ENCODE peak calls at places on chromosomes 7 and 10, in five cellular contexts. R is OCI-LY7, K is adrenal gland, I is aorta, P is ascending aorta. J is an unnamed sample.

GRCh38 chr7:155206286-155207020 is 91.2 kb upstream of the INSIG1 start:
- DNase-seq in R (peak; percentile 86), K (peak; percentile 63), I (peak; percentile 82), P (peak; percentile 80), J (peak; percentile 41)

GRCh38 chr10:113895018-113895417 is 40.6 kb downstream of the NHLRC2 start:
- DNase-seq in R (no peak), K (no peak), I (no peak), P (no peak), J (no peak)

GRCh38 chr7:40057292-40057691 is 77.1 kb downstream of the MPLKIP start:
- DNase-seq in R (no peak), K (no peak), I (no peak), P (no peak), J (no peak)

GRCh38 chr7:26399309-26399610 is 107.6 kb downstream of the SNX10 start:
- DNase-seq in R (no peak), K (peak; percentile 64), I (no peak), P (no peak), J (no peak)

GRCh38 chr10:78337646-78338391 is 304.2 kb downstream of the RPS24 start:
- DNase-seq in R (no peak), K (no peak), I (no peak), P (peak; percentile 30), J (no peak)

GRCh38 chr7:1346851-1347250 is 112.4 kb downstream of the MICALL2 start:
- DNase-seq in R (no peak), K (no peak), I (peak; percentile 48), P (no peak), J (no peak)

GRCh38 chr7:80453699-80454340 is 58.0 kb downstream of the GNAT3 start:
- DNase-seq in R (peak; percentile 8), K (no peak), I (no peak), P (no peak), J (no peak)

GRCh38 chr10:128095023-128095752 is 31.0 kb downstream of the MKI67 start:
- DNase-seq in R (peak; percentile 16), K (no peak), I (no peak), P (no peak), J (peak; percentile 60)

GRCh38 chr10:22550732-22551131 is 163.6 kb downstream of the PIP4K2A start:
- DNase-seq in R (peak; percentile 58), K (peak; percentile 27), I (peak; percentile 82), P (peak; percentile 67), J (peak; percentile 54)

GRCh38 chr10:95788830-95789229 is 32.9 kb downstream of the ENTPD1 start:
- DNase-seq in R (no peak), K (no peak), I (no peak), P (no peak), J (no peak)

GRCh38 chr7:152435384-152436278 is at the start of gene KMT2C:
- DNase-seq in R (peak; percentile 58), K (peak; percentile 59), I (peak; percentile 86), P (peak; percentile 75), J (peak; percentile 62)

GRCh38 chr7:11701829-11702560 is 130.0 kb downstream of the THSD7A start:
- DNase-seq in R (no peak), K (no peak), I (no peak), P (no peak), J (no peak)

GRCh38 chr10:74246495-74246894 is 95.5 kb downstream of the ADK start:
- DNase-seq in R (no peak), K (no peak), I (no peak), P (no peak), J (no peak)

GRCh38 chr7:4667776-4668509 is 14.2 kb upstream of the FOXK1 start:
- DNase-seq in R (no peak), K (no peak), I (peak; percentile 65), P (no peak), J (no peak)

GRCh38 chr10:91800192-91800591 is 2.0 kb downstream of the TNKS2 start:
- DNase-seq in R (no peak), K (no peak), I (no peak), P (no peak), J (no peak)

GRCh38 chr10:86349474-86349873 is 17.1 kb downstream of the GRID1 start:
- DNase-seq in R (peak; percentile 78), K (no peak), I (peak; percentile 12), P (no peak), J (no peak)

GRCh38 chr10:13672505-13672904 is 85.7 kb downstream of the PRPF18 start:
- DNase-seq in R (no peak), K (no peak), I (no peak), P (no peak), J (no peak)

GRCh38 chr7:106257752-106258151 is 27.0 kb downstream of the NAMPT start:
- DNase-seq in R (no peak), K (no peak), I (no peak), P (no peak), J (no peak)

GRCh38 chr10:35752469-35753450 is 110.7 kb upstream of the FZD8 start:
- DNase-seq in R (no peak), K (no peak), I (no peak), P (no peak), J (no peak)

GRCh38 chr7:94666879-94667587 is 11.1 kb upstream of the SGCE start:
- DNase-seq in R (no peak), K (no peak), I (no peak), P (no peak), J (no peak)

GRCh38 chr10:46016811-46017210 is 13.6 kb downstream of the NCOA4 start:
- DNase-seq in R (no peak), K (no peak), I (no peak), P (no peak), J (no peak)

GRCh38 chr7:28551311-28551710 is 139.0 kb downstream of the CREB5 start:
- DNase-seq in R (no peak), K (no peak), I (no peak), P (no peak), J (no peak)

GRCh38 chr7:118059209-118059608 is 124.8 kb upstream of the LSM8 start:
- DNase-seq in R (no peak), K (no peak), I (no peak), P (no peak), J (no peak)

GRCh38 chr10:20683345-20683744 is 213.8 kb downstream of the NEBL start:
- DNase-seq in R (no peak), K (no peak), I (no peak), P (no peak), J (no peak)
- H3K27ac ChIP-seq in R (no peak overlapping the region), K (no peak overlapping the region), I (no peak overlapping the region), P (no peak overlapping the region), J (no peak overlapping the region)

GRCh38 chr7:64131696-64132095 is 75.3 kb upstream of the ZNF735 start:
- DNase-seq in R (no peak), K (no peak), I (no peak), P (no peak), J (no peak)
- H3K27ac ChIP-seq in R (no peak overlapping the region), K (no peak overlapping the region), I (no peak overlapping the region), P (no peak overlapping the region), J (no peak overlapping the region)

GRCh38 chr7:2792240-2792639 is 51.9 kb downstream of the GNA12 start:
- DNase-seq in R (no peak), K (no peak), I (no peak), P (no peak), J (no peak)
- H3K27ac ChIP-seq in R (no peak overlapping the region), K (no peak overlapping the region), I (no peak overlapping the region), P (no peak overlapping the region), J (no peak overlapping the region)

GRCh38 chr10:102675887-102676616 is 31.8 kb downstream of the TRIM8 start:
- DNase-seq in R (no peak), K (no peak), I (peak; percentile 41), P (no peak), J (no peak)
- H3K27ac ChIP-seq in R (no peak overlapping the region), K (no peak overlapping the region), I (no peak overlapping the region), P (peak overlapping the region; percentile 77), J (peak overlapping the region; percentile 57)

GRCh38 chr7:66629222-66629658 is 559 bp downstream of the KCTD7 start:
- DNase-seq in R (peak; percentile 53), K (peak; percentile 36), I (peak; percentile 81), P (peak; percentile 70), J (peak; percentile 20)

GRCh38 chr7:66627876-66628360 is 763 bp upstream of the KCTD7 start:
- DNase-seq in R (no peak), K (no peak), I (peak; percentile 76), P (no peak), J (no peak)

GRCh38 chr7:66628361-66629221 is at the start of gene KCTD7:
- DNase-seq in R (peak; percentile 98), K (peak; percentile 99), I (peak; percentile 99), P (peak; percentile 99), J (peak; percentile 96)

GRCh38 chr7:66630529-66630928 is 1.8 kb downstream of the KCTD7 start:
- DNase-seq in R (no peak), K (no peak), I (no peak), P (no peak), J (no peak)

GRCh38 chr7:66629659-66630058 is 978 bp downstream of the KCTD7 start:
- DNase-seq in R (peak; percentile 37), K (no peak), I (no peak), P (no peak), J (no peak)
- H3K27ac ChIP-seq in R (peak overlapping the region; percentile 64), K (peak overlapping the region; percentile 97), I (peak overlapping the region; percentile 55), P (peak overlapping the region; percentile 95), J (peak overlapping the region; percentile 79)

GRCh38 chr10:133160813-133161471 is 923 bp downstream of the KNDC1 start:
- DNase-seq in R (no peak), K (peak; percentile 26), I (no peak), P (no peak), J (no peak)
- H3K27ac ChIP-seq in R (no peak overlapping the region), K (peak overlapping the region; percentile 69), I (no peak overlapping the region), P (no peak overlapping the region), J (no peak overlapping the region)

GRCh38 chr10:24701447-24701846 is 22.2 kb downstream of the ARHGAP21 start:
- DNase-seq in R (no peak), K (no peak), I (no peak), P (no peak), J (no peak)

GRCh38 chr10:24694086-24694485 is 29.6 kb downstream of the ARHGAP21 start:
- DNase-seq in R (no peak), K (no peak), I (no peak), P (no peak), J (no peak)

GRCh38 chr10:24700911-24701310 is 22.8 kb downstream of the ARHGAP21 start:
- DNase-seq in R (no peak), K (no peak), I (no peak), P (no peak), J (no peak)

GRCh38 chr10:24695452-24695851 is 28.2 kb downstream of the ARHGAP21 start:
- DNase-seq in R (no peak), K (no peak), I (no peak), P (no peak), J (no peak)

GRCh38 chr10:24697080-24697479 is 26.6 kb downstream of the ARHGAP21 start:
- DNase-seq in R (no peak), K (no peak), I (no peak), P (no peak), J (no peak)
- H3K27ac ChIP-seq in R (no peak overlapping the region), K (no peak overlapping the region), I (no peak overlapping the region), P (no peak overlapping the region), J (no peak overlapping the region)

GRCh38 chr7:143355450-143356385 is 6.8 kb downstream of the FAM131B start:
- DNase-seq in R (peak; percentile 13), K (no peak), I (no peak), P (no peak), J (no peak)
- H3K27ac ChIP-seq in R (no peak overlapping the region), K (no peak overlapping the region), I (no peak overlapping the region), P (no peak overlapping the region), J (no peak overlapping the region)

J was measured in CD4-positive, alpha-beta memory T cell.